ENCODE peak calls at places on chromosomes 3 and 15, in four cellular contexts. J, D, M and V are unnamed samples.
A peak's percentile ranks its signal among the peaks of the same experiment; 100 is the strongest.

GRCh38 chr3:164550857-164551256 is 527.4 kb downstream of the SI start:
- DNase-seq in M (no peak), J (no peak), D (no peak), V (no peak)

GRCh38 chr3:190860531-190860930 is 2.0 kb downstream of the GMNC start:
- DNase-seq in M (no peak), D (no peak), J (no peak), V (no peak)

GRCh38 chr3:98778383-98778782 is 15.2 kb downstream of the ST3GAL6 start:
- DNase-seq in M (no peak), J (peak; percentile 58), D (no peak), V (no peak)

GRCh38 chr3:98800401-98800800 is 37.3 kb downstream of the ST3GAL6 start:
- DNase-seq in J (no peak), M (no peak), D (no peak), V (no peak)

GRCh38 chr15:53917109-53917508 is 61.1 kb upstream of the UNC13C start:
- DNase-seq in M (no peak), D (no peak), J (no peak), V (no peak)

GRCh38 chr3:77039606-77040553 is at the start of gene ROBO2:
- DNase-seq in M (peak; percentile 66), J (peak; percentile 2), D (no peak), V (peak; percentile 9)

GRCh38 chr15:46681901-46682300 is 1035.4 kb upstream of the SEMA6D start:
- DNase-seq in D (no peak), M (no peak), J (no peak), V (no peak)

GRCh38 chr3:197520311-197521276 is 35.2 kb downstream of the BDH1 start:
- DNase-seq in M (peak; percentile 76), D (no peak), J (peak; percentile 80), V (peak; percentile 66)

GRCh38 chr15:82128401-82129143 is 82.8 kb upstream of the MEX3B start:
- DNase-seq in D (no peak), M (no peak), J (peak; percentile 56), V (peak; percentile 69)

GRCh38 chr3:160210799-160211221 is 14.4 kb upstream of the C3orf80 start:
- DNase-seq in D (no peak), M (no peak), J (peak; percentile 73), V (peak; percentile 71)

GRCh38 chr15:38883987-38884386 is 319.4 kb upstream of the RASGRP1 start:
- DNase-seq in J (peak; percentile 27), D (peak; percentile 89), M (no peak), V (peak; percentile 93)

GRCh38 chr3:45055032-45055410 is 28.9 kb downstream of the CLEC3B start:
- DNase-seq in J (peak; percentile 87), D (peak; percentile 61), M (no peak), V (peak; percentile 88)

GRCh38 chr15:96285306-96285705 is 45.2 kb upstream of the NR2F2 start:
- DNase-seq in J (peak; percentile 99), D (peak; percentile 82), M (no peak), V (peak; percentile 99)

GRCh38 chr3:46908986-46909534 is 31.5 kb downstream of the PTH1R start:
- DNase-seq in D (no peak), M (no peak), J (no peak), V (no peak)

GRCh38 chr3:150773616-150774192 is 10.7 kb upstream of the SIAH2 start:
- DNase-seq in J (no peak), M (no peak), D (no peak), V (no peak)

GRCh38 chr3:15892828-15893227 is 95.0 kb upstream of the ANKRD28 start:
- DNase-seq in M (no peak), J (peak; percentile 81), D (no peak), V (peak; percentile 68)

GRCh38 chr3:184172681-184173373 is 1.8 kb upstream of the AP2M1 start:
- DNase-seq in J (peak; percentile 88), M (no peak), D (no peak), V (peak; percentile 97)

GRCh38 chr3:183247190-183247589 is 5.9 kb upstream of the B3GNT5 start:
- DNase-seq in J (no peak), D (no peak), M (no peak), V (peak; percentile 30)

GRCh38 chr15:74976159-74976558 is 19.2 kb upstream of the SCAMP5 start:
- DNase-seq in D (no peak), M (no peak), J (no peak), V (no peak)